ENCODE peak calls at places on chromosomes 1 and 21, in five cellular contexts. One of them, this sample, is unnamed. For H3K4me1, the result is how much of the 10 kb centered on the place peaks cover.

GRCh38 chr1:83849191-83850061 is 149.5 kb downstream of the TTLL7 start:
- DNase-seq in neural progenitor cell: no peak
- DNase-seq in H9: no peak
- DNase-seq in PC-3: peak
- DNase-seq in neuronal stem cell: no peak
- DNase-seq in this sample: no peak

GRCh38 chr21:44939532-44940115 is at the start of gene SLX9:
- DNase-seq in neural progenitor cell: peak
- DNase-seq in H9: peak
- DNase-seq in PC-3: peak
- DNase-seq in neuronal stem cell: peak
- DNase-seq in this sample: peak

GRCh38 chr1:234608720-234609527 is 1.1 kb downstream of the IRF2BP2 start:
- DNase-seq in neural progenitor cell: peak
- DNase-seq in H9: no peak
- DNase-seq in PC-3: peak
- DNase-seq in neuronal stem cell: peak
- DNase-seq in this sample: no peak

GRCh38 chr1:67441183-67441582 is 11.0 kb upstream of the SERBP1 start:
- DNase-seq in neural progenitor cell: no peak
- DNase-seq in H9: no peak
- DNase-seq in PC-3: peak
- DNase-seq in neuronal stem cell: no peak
- DNase-seq in this sample: no peak

GRCh38 chr1:208486677-208487076 is 242.5 kb upstream of the PLXNA2 start:
- DNase-seq in neural progenitor cell: no peak
- DNase-seq in H9: no peak
- DNase-seq in PC-3: no peak
- DNase-seq in neuronal stem cell: no peak
- DNase-seq in this sample: no peak

GRCh38 chr1:29471487-29472313 is 235.4 kb downstream of the PTPRU start:
- DNase-seq in neural progenitor cell: no peak
- DNase-seq in H9: peak
- DNase-seq in PC-3: no peak
- DNase-seq in neuronal stem cell: no peak
- DNase-seq in this sample: no peak

GRCh38 chr1:147579532-147580199 is 38.4 kb downstream of the BCL9 start:
- DNase-seq in neural progenitor cell: no peak
- DNase-seq in H9: no peak
- DNase-seq in PC-3: no peak
- DNase-seq in neuronal stem cell: no peak
- DNase-seq in this sample: peak

GRCh38 chr1:28147264-28148094 is 29.0 kb downstream of the PTAFR start:
- DNase-seq in neural progenitor cell: peak
- DNase-seq in H9: peak
- DNase-seq in PC-3: peak
- DNase-seq in neuronal stem cell: no peak
- DNase-seq in this sample: no peak

GRCh38 chr1:115077286-115077983 is 11.9 kb downstream of the TSPAN2 start:
- DNase-seq in neural progenitor cell: no peak
- DNase-seq in H9: no peak
- DNase-seq in PC-3: no peak
- DNase-seq in neuronal stem cell: no peak
- DNase-seq in this sample: no peak

GRCh38 chr1:237041795-237042466 is at the start of gene RYR2:
- DNase-seq in neural progenitor cell: peak
- DNase-seq in H9: peak
- DNase-seq in PC-3: no peak
- DNase-seq in neuronal stem cell: peak
- DNase-seq in this sample: no peak

DNA sequence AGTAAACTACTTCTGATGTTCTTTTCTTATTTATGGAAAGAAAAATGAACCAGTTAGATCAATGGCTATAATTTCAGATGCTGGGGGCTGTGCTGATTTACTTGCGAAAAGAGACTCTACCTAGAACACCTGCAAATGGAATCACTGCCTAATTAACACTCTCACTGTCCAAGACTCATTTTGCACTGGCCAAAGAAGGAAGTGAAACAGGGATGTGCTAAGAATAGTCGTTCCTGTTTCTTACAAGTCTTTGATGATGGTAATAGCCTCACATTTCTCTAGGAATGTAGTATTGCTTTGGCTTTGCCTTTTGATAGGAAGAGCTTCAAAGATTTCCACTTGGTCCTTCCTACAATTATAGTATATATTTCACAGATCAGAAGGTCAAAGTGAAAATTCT is 12.7 kb upstream of the TSNAX start:
- DNase-seq in neural progenitor cell: no peak
- DNase-seq in H9: no peak
- DNase-seq in PC-3: no peak
- DNase-seq in neuronal stem cell: no peak
- DNase-seq in this sample: no peak
- H3K9ac ChIP-seq in neural progenitor cell: no peak
- H3K9ac ChIP-seq in H9: no peak
- H3K9ac ChIP-seq in PC-3: no peak
- H3K9ac ChIP-seq in neuronal stem cell: no peak
- H3K9ac ChIP-seq in this sample: no peak

GRCh38 chr1:180170569-180170968 is 15.9 kb downstream of the QSOX1 start:
- DNase-seq in neural progenitor cell: no peak
- DNase-seq in H9: no peak
- DNase-seq in PC-3: peak
- DNase-seq in neuronal stem cell: no peak
- DNase-seq in this sample: peak
- H3K4me1 ChIP-seq in neural progenitor cell: under half
- H3K4me1 ChIP-seq in H9: under half
- H3K4me1 ChIP-seq in PC-3: half or more
- H3K4me1 ChIP-seq in neuronal stem cell: under half
- H3K4me1 ChIP-seq in this sample: under half

GRCh38 chr1:47866631-47867446 is 130.3 kb downstream of the TRABD2B start:
- DNase-seq in neural progenitor cell: no peak
- DNase-seq in H9: no peak
- DNase-seq in PC-3: no peak
- DNase-seq in neuronal stem cell: no peak
- DNase-seq in this sample: no peak
- H3K27ac ChIP-seq in neural progenitor cell: no peak
- H3K27ac ChIP-seq in H9: no peak
- H3K27ac ChIP-seq in PC-3: peak
- H3K27ac ChIP-seq in neuronal stem cell: no peak
- H3K27ac ChIP-seq in this sample: no peak

GRCh38 chr1:198902616-198903140 is 263.8 kb downstream of the PTPRC start:
- DNase-seq in neural progenitor cell: peak
- DNase-seq in H9: peak
- DNase-seq in PC-3: no peak
- DNase-seq in neuronal stem cell: no peak
- DNase-seq in this sample: no peak
- H3K9ac ChIP-seq in neural progenitor cell: no peak
- H3K9ac ChIP-seq in H9: no peak
- H3K9ac ChIP-seq in PC-3: no peak
- H3K9ac ChIP-seq in neuronal stem cell: no peak
- H3K9ac ChIP-seq in this sample: no peak

This sample was measured in colonic mucosa.